ENCODE peak calls at places on chromosomes 4 and X, in eight cellular contexts. W, I, O, P, J, M, K and E are unnamed samples.
A peak's percentile ranks its signal among the peaks of the same experiment; 100 is the strongest.

GRCh38 chrX:11531226-11531625 is 134.5 kb downstream of the ARHGAP6 start:
- DNase-seq in W (no peak), I (no peak), O (no peak), P (no peak), J (no peak), M (no peak), K (no peak), E (no peak)

GRCh38 chr4:145618210-145618911 is 824 bp upstream of the MMAA start:
- DNase-seq in W (no peak), I (no peak), O (peak; percentile 8), P (no peak), J (no peak), M (no peak), K (peak; percentile 79), E (peak; percentile 22)

GRCh38 chr4:134327274-134328122 is 125.9 kb upstream of the PABPC4L start:
- DNase-seq in W (no peak), I (no peak), O (no peak), P (no peak), J (no peak), M (no peak), K (no peak), E (no peak)

GRCh38 chrX:69019073-69019890 is 146.0 kb downstream of the PJA1 start:
- DNase-seq in W (no peak), I (no peak), O (no peak), P (no peak), J (no peak), M (no peak), K (no peak), E (no peak)

GRCh38 chr4:16598241-16599224 is 299.9 kb downstream of the LDB2 start:
- DNase-seq in W (no peak), I (no peak), O (no peak), P (no peak), J (no peak), M (no peak), K (no peak), E (no peak)

GRCh38 chrX:7110821-7111276 is 36.7 kb upstream of the STS start:
- DNase-seq in W (no peak), I (no peak), O (no peak), P (no peak), J (no peak), M (no peak), K (no peak), E (no peak)

GRCh38 chr4:73415807-73416238 is 11.7 kb downstream of the ALB start:
- DNase-seq in W (no peak), I (no peak), O (no peak), P (no peak), J (no peak), M (no peak), K (no peak), E (no peak)

GRCh38 chr4:176150283-176150682 is 45.1 kb downstream of the SPATA4 start:
- DNase-seq in W (no peak), I (no peak), O (no peak), P (peak; percentile 35), J (no peak), M (no peak), K (no peak), E (no peak)

GRCh38 chr4:93870876-93871458 is 42.4 kb downstream of the ATOH1 start:
- DNase-seq in W (no peak), I (no peak), O (no peak), P (no peak), J (no peak), M (no peak), K (no peak), E (peak; percentile 83)

GRCh38 chr4:1377606-1378261 is 28.5 kb downstream of the NKX1-1 start:
- DNase-seq in W (peak; percentile 38), I (no peak), O (peak; percentile 1), P (no peak), J (no peak), M (peak; percentile 71), K (peak; percentile 57), E (no peak)

GRCh38 chr4:37542749-37543148 is 143.4 kb downstream of the RELL1 start:
- DNase-seq in W (no peak), I (no peak), O (no peak), P (no peak), J (no peak), M (no peak), K (no peak), E (no peak)

GRCh38 chr4:138449938-138450337 is 207.8 kb upstream of the SLC7A11 start:
- DNase-seq in W (no peak), I (no peak), O (no peak), P (no peak), J (no peak), M (no peak), K (no peak), E (no peak)

GRCh38 chrX:18886344-18887161 is 97.4 kb downstream of the PHKA2 start:
- DNase-seq in W (peak; percentile 84), I (peak; percentile 77), O (peak; percentile 43), P (peak; percentile 18), J (no peak), M (peak; percentile 91), K (peak; percentile 90), E (peak; percentile 81)

GRCh38 chrX:109590176-109590575 is 34.8 kb downstream of the KCNE5 start:
- DNase-seq in W (no peak), I (no peak), O (no peak), P (no peak), J (no peak), M (no peak), K (no peak), E (no peak)

GRCh38 chr4:86461849-86462248 is 102.0 kb upstream of the MAPK10 start:
- DNase-seq in W (no peak), I (no peak), O (no peak), P (no peak), J (no peak), M (peak; percentile 49), K (no peak), E (no peak)

GRCh38 chr4:102878901-102879300 is 10.1 kb downstream of the CISD2 start:
- DNase-seq in W (no peak), I (no peak), O (no peak), P (no peak), J (no peak), M (no peak), K (no peak), E (no peak)

GRCh38 chrX:148672526-148672925 is 172.1 kb downstream of the AFF2 start:
- DNase-seq in W (no peak), I (no peak), O (no peak), P (no peak), J (no peak), M (no peak), K (no peak), E (no peak)

GRCh38 chr4:79022529-79022928 is 83.3 kb upstream of the PAQR3 start:
- DNase-seq in W (no peak), I (no peak), O (peak; percentile 3), P (no peak), J (no peak), M (peak; percentile 72), K (peak; percentile 73), E (no peak)

GRCh38 chr4:172096771-172097170 is 283.6 kb downstream of the GALNTL6 start:
- DNase-seq in W (no peak), I (no peak), O (no peak), P (no peak), J (no peak), M (no peak), K (no peak), E (no peak)

GRCh38 chr4:77430847-77431246 is 174.8 kb upstream of the CXCL13 start:
- DNase-seq in W (no peak), I (no peak), O (no peak), P (no peak), J (no peak), M (no peak), K (no peak), E (no peak)

GRCh38 chrX:131763674-131764073 is 219.8 kb downstream of the OR13H1 start:
- DNase-seq in W (no peak), I (peak; percentile 92), O (no peak), P (no peak), J (peak; percentile 57), M (no peak), K (peak; percentile 79), E (peak; percentile 89)

GRCh38 chr4:112860731-112861377 is 188.6 kb upstream of the ANK2 start:
- DNase-seq in W (no peak), I (no peak), O (no peak), P (no peak), J (no peak), M (no peak), K (no peak), E (no peak)